ENCODE peak calls at places on chromosomes 5 and 9, in four cellular contexts. K is K562, D is PC-3, R is choroid plexus epithelial cell. U is an unnamed sample.

GRCh38 chr9:85430659-85431370 is 310.9 kb downstream of the AGTPBP1 start:
- DNase-seq in K (no peak), D (no peak), R (no peak), U (peak; percentile 18)

GRCh38 chr9:78866228-78867132 is 569.6 kb downstream of the PSAT1 start:
- DNase-seq in K (no peak), R (peak; percentile 84), D (peak; percentile 94), U (no peak)

GRCh38 chr5:145543968-145544367 is 291.2 kb downstream of the PRELID2 start:
- DNase-seq in D (no peak), R (no peak), K (no peak), U (no peak)

GRCh38 chr9:6068983-6069382 is 53.6 kb upstream of the RANBP6 start:
- DNase-seq in R (no peak), D (no peak), K (no peak), U (no peak)

GRCh38 chr5:137753227-137753985 is 757 bp downstream of the HNRNPA0 start:
- DNase-seq in K (peak; percentile 26), R (peak; percentile 55), D (no peak), U (peak; percentile 56)

GRCh38 chr9:133707065-133707760 is 30.9 kb downstream of the SARDH start:
- DNase-seq in K (no peak), R (peak; percentile 88), D (no peak), U (no peak)

GRCh38 chr9:71910602-71911060 is 362 bp downstream of the ABHD17B start:
- DNase-seq in K (peak; percentile 22), D (no peak), R (no peak), U (no peak)

GRCh38 chr9:126702501-126703329 is 89.0 kb downstream of the LMX1B start:
- DNase-seq in K (peak; percentile 80), D (no peak), R (no peak), U (peak; percentile 71)

GRCh38 chr5:170546257-170546656 is 42.4 kb downstream of the KCNIP1 start:
- DNase-seq in K (no peak), R (no peak), D (no peak), U (no peak)

GRCh38 chr9:121859646-121860045 is 208.2 kb downstream of the DAB2IP start:
- DNase-seq in K (no peak), D (no peak), R (no peak), U (no peak)

GRCh38 chr5:82858453-82859043 is 218.6 kb downstream of the TMEM167A start:
- DNase-seq in R (no peak), D (no peak), K (no peak), U (no peak)

GRCh38 chr5:151026674-151027073 is 6.3 kb downstream of the GPX3 start:
- DNase-seq in D (no peak), R (peak; percentile 30), K (no peak), U (no peak)

GRCh38 chr9:130331061-130331460 is 65.5 kb downstream of the HMCN2 start:
- DNase-seq in D (no peak), K (no peak), R (no peak), U (no peak)

GRCh38 chr9:129273136-129273895 is 95.3 kb upstream of the IER5L start:
- DNase-seq in R (no peak), K (no peak), D (no peak), U (no peak)

GRCh38 chr9:133919253-133920115 is 72.6 kb downstream of the VAV2 start:
- DNase-seq in R (peak; percentile 11), D (no peak), K (no peak), U (no peak)

GRCh38 chr9:116323012-116323411 is 169.4 kb downstream of the PAPPA start:
- DNase-seq in K (no peak), D (no peak), R (no peak), U (peak; percentile 7)

GRCh38 chr9:111068816-111069215 is 30.5 kb upstream of the LPAR1 start:
- DNase-seq in K (no peak), D (no peak), R (no peak), U (no peak)

GRCh38 chr9:131977074-131977838 is 102.4 kb downstream of the MED27 start:
- DNase-seq in K (no peak), D (no peak), R (no peak), U (no peak)

GRCh38 chr5:177225798-177226197 is 77.7 kb downstream of the RAB24 start:
- DNase-seq in D (no peak), R (no peak), K (no peak), U (no peak)

GRCh38 chr9:109705515-109705914 is 74.5 kb upstream of the PALM2AKAP2 start:
- DNase-seq in K (no peak), R (peak; percentile 52), D (peak; percentile 66), U (no peak)

GRCh38 chr5:56829137-56829536 is 13.8 kb downstream of the MAP3K1 start:
- DNase-seq in D (peak; percentile 79), K (no peak), R (no peak), U (no peak)

GRCh38 chr5:160646033-160646432 is 206.0 kb downstream of the ATP10B start:
- DNase-seq in D (no peak), R (no peak), K (no peak), U (no peak)

GRCh38 chr5:133757396-133757795 is 145.1 kb upstream of the FSTL4 start:
- DNase-seq in D (no peak), R (no peak), K (no peak), U (no peak)

GRCh38 chr9:7129391-7129790 is 371.6 kb downstream of the KDM4C start:
- DNase-seq in D (no peak), K (no peak), R (no peak), U (no peak)

GRCh38 chr9:135088979-135089847 is 1.7 kb downstream of the OLFM1 start:
- DNase-seq in D (no peak), K (no peak), R (no peak), U (no peak)

GRCh38 chr5:73435640-73436534 is 12.7 kb downstream of the FOXD1 start:
- DNase-seq in D (no peak), K (no peak), R (no peak), U (no peak)

GRCh38 chr9:76433851-76434250 is 25.1 kb upstream of the GCNT1 start:
- DNase-seq in D (peak; percentile 52), R (peak; percentile 64), K (no peak), U (no peak)

GRCh38 chr9:95793924-95794828 is 81.3 kb upstream of the ERCC6L2 start:
- DNase-seq in D (peak; percentile 81), R (peak; percentile 96), K (no peak), U (no peak)

GRCh38 chr9:73173526-73174411 is 22.1 kb downstream of the ANXA1 start:
- DNase-seq in K (no peak), D (no peak), R (no peak), U (no peak)

GRCh38 chr9:95993342-95993741 is 117.9 kb downstream of the ERCC6L2 start:
- DNase-seq in R (no peak), K (no peak), D (no peak), U (no peak)

GRCh38 chr5:131720714-131721113 is 76.1 kb downstream of the FNIP1 start:
- DNase-seq in K (no peak), R (peak; percentile 43), D (no peak), U (no peak)

GRCh38 chr9:79651251-79651795 is 79.6 kb downstream of the TLE4 start:
- DNase-seq in R (no peak), D (no peak), K (no peak), U (no peak)

GRCh38 chr5:149711338-149711737 is 18.8 kb upstream of the PPARGC1B start:
- DNase-seq in R (no peak), K (no peak), D (no peak), U (no peak)
- H3K4me3 ChIP-seq in R (no peak overlapping the region), K (no peak overlapping the region), D (no peak overlapping the region), U (no peak overlapping the region)

DNA sequence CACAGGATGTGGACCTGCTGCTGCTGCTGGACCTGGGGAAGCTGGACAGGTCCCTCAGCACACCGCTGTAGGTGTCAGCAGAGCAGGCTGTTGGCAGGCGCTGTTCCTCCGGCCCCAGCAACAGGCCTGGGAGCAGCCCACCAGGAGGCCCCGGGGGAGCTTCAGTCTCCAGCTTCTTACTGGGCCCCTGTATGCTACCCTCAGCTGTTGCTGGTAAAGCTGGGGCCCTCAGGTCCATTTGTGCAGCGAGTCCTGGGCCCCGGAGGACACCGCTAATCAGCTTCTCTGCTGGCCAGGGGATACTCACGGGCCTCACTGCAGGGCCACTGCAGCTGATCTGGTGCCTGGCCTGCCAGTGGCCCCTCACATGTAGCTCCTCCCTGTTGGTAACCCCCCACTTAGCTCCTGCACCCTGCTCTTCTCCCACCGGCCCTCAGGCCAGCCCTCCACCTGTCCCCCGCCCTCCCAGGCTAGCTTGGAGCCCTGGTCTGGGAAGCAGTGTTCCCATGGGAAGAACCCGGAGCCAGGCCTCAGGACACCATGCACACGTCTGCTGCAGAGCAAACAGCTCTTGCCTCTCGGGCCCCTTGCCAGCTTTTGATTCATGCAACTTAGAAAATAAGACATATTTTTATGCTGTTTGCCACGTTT is 60.9 kb upstream of the ADAMTS2 start:
- DNase-seq in R (peak; percentile 44), D (no peak), K (no peak), U (no peak)
- H3K4me3 ChIP-seq in R (no peak overlapping the region), D (no peak overlapping the region), K (no peak overlapping the region), U (no peak overlapping the region)

GRCh38 chr5:396715-397032 is 46.3 kb upstream of the EXOC3 start:
- DNase-seq in K (no peak), R (no peak), D (no peak), U (no peak)

GRCh38 chr5:395921-396714 is 46.9 kb upstream of the EXOC3 start:
- DNase-seq in K (no peak), D (no peak), R (no peak), U (no peak)

GRCh38 chr5:400282-401215 is 42.4 kb upstream of the EXOC3 start:
- DNase-seq in R (no peak), D (peak; percentile 55), K (no peak), U (peak; percentile 2)

GRCh38 chr5:399296-400281 is 43.4 kb upstream of the EXOC3 start:
- DNase-seq in K (no peak), R (peak; percentile 82), D (no peak), U (peak; percentile 96)

DNA sequence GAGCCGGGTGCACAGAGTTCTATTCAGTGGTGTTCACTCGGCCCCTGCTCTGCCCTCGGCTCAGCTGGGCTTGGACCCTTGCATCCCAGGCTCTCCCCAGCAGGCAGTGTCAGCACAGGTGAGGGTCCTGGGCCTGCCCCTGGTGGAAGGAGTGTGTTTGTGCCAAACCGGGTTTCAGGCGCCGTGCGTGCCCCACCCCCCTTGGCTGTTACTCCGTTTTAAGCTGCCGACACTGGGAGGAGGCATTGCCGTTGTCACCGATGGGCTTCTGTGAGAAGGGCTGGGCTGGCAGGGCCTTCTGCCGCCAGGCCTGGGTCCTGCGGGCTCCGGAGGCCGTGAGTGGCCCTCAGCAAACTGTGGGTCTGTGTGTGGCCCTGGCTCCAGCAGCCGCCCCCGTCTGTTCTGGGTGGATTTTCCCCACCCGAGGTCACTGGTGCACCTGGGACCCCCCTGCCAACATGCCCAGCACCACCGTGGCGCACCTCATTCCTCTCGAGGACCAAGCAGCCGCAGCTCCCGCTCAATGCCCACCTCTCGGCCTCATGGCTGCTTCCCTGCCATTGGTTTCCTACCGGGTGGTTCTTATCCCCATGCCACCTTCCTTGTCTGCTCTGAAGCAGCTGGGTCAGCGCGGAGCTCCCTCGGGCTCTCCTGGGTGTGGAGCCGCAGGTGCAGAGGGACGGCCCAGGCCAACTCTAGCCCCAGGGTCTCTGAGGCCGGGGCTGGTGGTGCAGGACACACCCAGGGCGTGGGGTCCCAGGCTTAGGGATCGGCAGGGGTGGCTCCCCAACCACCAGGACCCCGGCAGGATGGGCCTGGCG is 44.3 kb upstream of the EXOC3 start:
- DNase-seq in D (no peak), R (no peak), K (no peak), U (no peak)
- H3K4me3 ChIP-seq in D (no peak overlapping the region), R (no peak overlapping the region), K (no peak overlapping the region), U (no peak overlapping the region)

GRCh38 chr9:127968046-127968445 is 12.7 kb downstream of the EEIG1 start:
- DNase-seq in R (peak; percentile 37), K (no peak), D (peak; percentile 78), U (no peak)
- H3K4me3 ChIP-seq in R (no peak overlapping the region), K (no peak overlapping the region), D (no peak overlapping the region), U (no peak overlapping the region)

U was measured in HAP-1.